ENCODE peak calls at places on chromosome 10, in eight cellular contexts. One of them, this sample, is unnamed. For H3K27me3, the result is how much of the 10 kb centered on the place peaks cover.

GRCh38 chr10:22321156-22321711 is 335 bp downstream of the BMI1 start:
- DNase-seq in MM.1S: peak
- DNase-seq in stomach: peak
- DNase-seq in CD8-positive, alpha-beta T cell: peak
- DNase-seq in heart right ventricle: peak
- DNase-seq in esophagus squamous epithelium: no peak
- DNase-seq in cardiac muscle cell: peak
- DNase-seq in lower lobe of right lung: peak
- DNase-seq in this sample: peak

GRCh38 chr10:37754538-37755323 is 102.7 kb downstream of the ZNF248 start:
- DNase-seq in MM.1S: peak
- DNase-seq in stomach: peak
- DNase-seq in CD8-positive, alpha-beta T cell: no peak
- DNase-seq in heart right ventricle: no peak
- DNase-seq in esophagus squamous epithelium: no peak
- DNase-seq in cardiac muscle cell: no peak
- DNase-seq in lower lobe of right lung: no peak
- DNase-seq in this sample: no peak

GRCh38 chr10:86319626-86320025 is 47.0 kb downstream of the GRID1 start:
- DNase-seq in MM.1S: no peak
- DNase-seq in stomach: no peak
- DNase-seq in CD8-positive, alpha-beta T cell: no peak
- DNase-seq in heart right ventricle: no peak
- DNase-seq in esophagus squamous epithelium: no peak
- DNase-seq in cardiac muscle cell: no peak
- DNase-seq in lower lobe of right lung: no peak
- DNase-seq in this sample: no peak

GRCh38 chr10:29714096-29714874 is 79.5 kb upstream of the SVIL start:
- DNase-seq in MM.1S: no peak
- DNase-seq in stomach: no peak
- DNase-seq in CD8-positive, alpha-beta T cell: no peak
- DNase-seq in heart right ventricle: no peak
- DNase-seq in esophagus squamous epithelium: no peak
- DNase-seq in cardiac muscle cell: no peak
- DNase-seq in lower lobe of right lung: no peak
- DNase-seq in this sample: no peak

GRCh38 chr10:114634607-114634974 is 23.5 kb downstream of the ABLIM1 start:
- DNase-seq in MM.1S: no peak
- DNase-seq in stomach: no peak
- DNase-seq in CD8-positive, alpha-beta T cell: no peak
- DNase-seq in heart right ventricle: peak
- DNase-seq in esophagus squamous epithelium: no peak
- DNase-seq in cardiac muscle cell: peak
- DNase-seq in lower lobe of right lung: peak
- DNase-seq in this sample: no peak

GRCh38 chr10:26481914-26482550 is 43.9 kb downstream of the APBB1IP start:
- DNase-seq in MM.1S: no peak
- DNase-seq in stomach: no peak
- DNase-seq in CD8-positive, alpha-beta T cell: peak
- DNase-seq in heart right ventricle: no peak
- DNase-seq in esophagus squamous epithelium: no peak
- DNase-seq in cardiac muscle cell: no peak
- DNase-seq in lower lobe of right lung: no peak
- DNase-seq in this sample: peak

GRCh38 chr10:105358911-105359310 is 717.8 kb downstream of the SORCS3 start:
- DNase-seq in MM.1S: no peak
- DNase-seq in stomach: no peak
- DNase-seq in CD8-positive, alpha-beta T cell: no peak
- DNase-seq in heart right ventricle: no peak
- DNase-seq in esophagus squamous epithelium: no peak
- DNase-seq in cardiac muscle cell: no peak
- DNase-seq in lower lobe of right lung: no peak
- DNase-seq in this sample: no peak

GRCh38 chr10:51103818-51104217 is 29.5 kb downstream of the PRKG1 start:
- DNase-seq in MM.1S: no peak
- DNase-seq in stomach: no peak
- DNase-seq in CD8-positive, alpha-beta T cell: no peak
- DNase-seq in heart right ventricle: no peak
- DNase-seq in esophagus squamous epithelium: no peak
- DNase-seq in cardiac muscle cell: no peak
- DNase-seq in lower lobe of right lung: no peak
- DNase-seq in this sample: no peak

GRCh38 chr10:53997953-53998352 is 803.1 kb downstream of the PCDH15 start:
- DNase-seq in MM.1S: no peak
- DNase-seq in stomach: no peak
- DNase-seq in CD8-positive, alpha-beta T cell: no peak
- DNase-seq in heart right ventricle: no peak
- DNase-seq in esophagus squamous epithelium: no peak
- DNase-seq in cardiac muscle cell: peak
- DNase-seq in lower lobe of right lung: no peak
- DNase-seq in this sample: no peak

GRCh38 chr10:63537511-63537910 is 16.3 kb downstream of the REEP3 start:
- DNase-seq in MM.1S: no peak
- DNase-seq in stomach: no peak
- DNase-seq in CD8-positive, alpha-beta T cell: no peak
- DNase-seq in heart right ventricle: no peak
- DNase-seq in esophagus squamous epithelium: no peak
- DNase-seq in cardiac muscle cell: no peak
- DNase-seq in lower lobe of right lung: no peak
- DNase-seq in this sample: no peak

GRCh38 chr10:43138757-43139241 is 554 bp downstream of the CSGALNACT2 start:
- DNase-seq in MM.1S: peak
- DNase-seq in stomach: no peak
- DNase-seq in CD8-positive, alpha-beta T cell: peak
- DNase-seq in heart right ventricle: no peak
- DNase-seq in esophagus squamous epithelium: no peak
- DNase-seq in cardiac muscle cell: peak
- DNase-seq in lower lobe of right lung: no peak
- DNase-seq in this sample: peak

GRCh38 chr10:12214763-12215218 is 18.8 kb downstream of the CDC123 start:
- DNase-seq in MM.1S: peak
- DNase-seq in stomach: no peak
- DNase-seq in CD8-positive, alpha-beta T cell: no peak
- DNase-seq in heart right ventricle: no peak
- DNase-seq in esophagus squamous epithelium: no peak
- DNase-seq in cardiac muscle cell: peak
- DNase-seq in lower lobe of right lung: no peak
- DNase-seq in this sample: no peak

GRCh38 chr10:12644380-12645144 is 295.2 kb downstream of the CAMK1D start:
- DNase-seq in MM.1S: no peak
- DNase-seq in stomach: no peak
- DNase-seq in CD8-positive, alpha-beta T cell: no peak
- DNase-seq in heart right ventricle: no peak
- DNase-seq in esophagus squamous epithelium: no peak
- DNase-seq in cardiac muscle cell: no peak
- DNase-seq in lower lobe of right lung: no peak
- DNase-seq in this sample: no peak

GRCh38 chr10:133455196-133455595 is 1.5 kb downstream of the SCART1 start:
- DNase-seq in MM.1S: no peak
- DNase-seq in stomach: no peak
- DNase-seq in CD8-positive, alpha-beta T cell: no peak
- DNase-seq in heart right ventricle: no peak
- DNase-seq in esophagus squamous epithelium: no peak
- DNase-seq in cardiac muscle cell: no peak
- DNase-seq in lower lobe of right lung: no peak
- DNase-seq in this sample: no peak

GRCh38 chr10:69362471-69362954 is 54.2 kb downstream of the TACR2 start:
- DNase-seq in MM.1S: no peak
- DNase-seq in stomach: peak
- DNase-seq in CD8-positive, alpha-beta T cell: no peak
- DNase-seq in heart right ventricle: peak
- DNase-seq in esophagus squamous epithelium: no peak
- DNase-seq in cardiac muscle cell: no peak
- DNase-seq in lower lobe of right lung: peak
- DNase-seq in this sample: no peak

GRCh38 chr10:65618125-65618524 is 1307.7 kb upstream of the LRRTM3 start:
- DNase-seq in MM.1S: no peak
- DNase-seq in stomach: no peak
- DNase-seq in CD8-positive, alpha-beta T cell: no peak
- DNase-seq in heart right ventricle: no peak
- DNase-seq in esophagus squamous epithelium: no peak
- DNase-seq in cardiac muscle cell: no peak
- DNase-seq in lower lobe of right lung: no peak
- DNase-seq in this sample: no peak

DNA sequence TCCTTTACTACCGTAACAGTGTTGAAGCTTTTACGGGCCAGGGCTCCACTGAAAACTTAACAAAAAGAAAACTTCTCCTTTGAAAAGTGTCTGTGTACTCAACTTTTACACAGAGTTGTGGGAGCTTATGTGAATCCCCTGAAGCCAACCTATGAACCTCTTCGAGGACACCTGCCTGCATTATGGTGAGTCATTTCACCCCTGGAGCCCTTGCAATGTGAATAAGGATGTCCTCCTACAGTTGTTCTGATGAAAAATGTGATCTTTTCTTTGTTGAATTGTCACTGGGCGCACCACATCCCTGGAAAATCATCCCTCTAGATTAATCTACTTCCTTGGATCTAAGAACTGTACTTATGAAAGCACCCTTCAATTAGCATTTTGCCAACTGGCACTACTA is 93.2 kb downstream of the SORCS1 start:
- DNase-seq in MM.1S: no peak
- DNase-seq in stomach: no peak
- DNase-seq in CD8-positive, alpha-beta T cell: no peak
- DNase-seq in heart right ventricle: no peak
- DNase-seq in esophagus squamous epithelium: no peak
- DNase-seq in cardiac muscle cell: no peak
- DNase-seq in lower lobe of right lung: no peak
- DNase-seq in this sample: no peak
- H3K27ac ChIP-seq in MM.1S: no peak
- H3K27ac ChIP-seq in stomach: no peak
- H3K27ac ChIP-seq in CD8-positive, alpha-beta T cell: no peak
- H3K27ac ChIP-seq in heart right ventricle: no peak
- H3K27ac ChIP-seq in esophagus squamous epithelium: no peak
- H3K27ac ChIP-seq in cardiac muscle cell: peak
- H3K27ac ChIP-seq in lower lobe of right lung: no peak
- H3K27ac ChIP-seq in this sample: no peak

DNA sequence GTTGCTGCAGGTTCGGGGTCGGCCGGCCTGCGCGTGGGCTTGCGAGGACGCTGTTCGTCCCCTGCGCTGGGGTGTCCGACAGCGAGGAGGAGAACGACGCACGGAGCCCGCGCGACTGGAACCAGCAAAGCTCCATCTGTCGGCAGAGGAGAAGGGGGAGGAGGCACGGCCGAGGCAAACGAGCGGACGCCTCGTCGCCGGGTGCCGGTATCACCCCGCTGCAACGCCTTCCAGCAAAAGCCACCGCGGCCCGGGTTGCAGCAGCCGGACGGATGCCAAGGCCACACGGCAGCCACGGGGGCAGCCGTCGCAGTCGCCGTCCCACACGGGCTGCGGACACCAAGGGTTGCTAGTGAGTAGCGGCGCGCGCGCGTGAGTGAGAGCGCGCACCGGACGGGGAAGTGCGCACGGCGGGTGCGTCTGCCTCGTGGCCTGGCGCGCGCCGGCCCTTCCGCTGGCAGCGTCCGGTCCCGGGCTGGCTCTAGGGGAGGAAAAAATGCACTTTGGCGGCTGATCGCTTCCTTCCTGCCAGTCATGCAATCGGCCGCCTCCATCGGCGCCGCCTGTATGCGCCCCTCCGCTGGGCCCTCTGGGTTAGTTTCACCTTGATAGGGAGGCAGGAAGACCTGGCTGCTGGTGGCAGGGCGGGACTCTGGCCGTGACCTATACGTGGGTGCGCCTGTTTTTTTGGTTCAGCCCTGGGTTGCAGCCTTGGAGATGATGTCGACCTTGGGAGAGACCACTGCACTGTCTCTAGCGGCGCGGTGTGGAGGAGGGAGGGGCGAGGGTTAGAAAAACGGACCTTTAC is 446 bp downstream of the STAMBPL1 start:
- DNase-seq in MM.1S: peak
- DNase-seq in stomach: peak
- DNase-seq in CD8-positive, alpha-beta T cell: peak
- DNase-seq in heart right ventricle: peak
- DNase-seq in esophagus squamous epithelium: peak
- DNase-seq in cardiac muscle cell: peak
- DNase-seq in lower lobe of right lung: peak
- DNase-seq in this sample: peak
- TF ChIP-seq CTCF in MM.1S: no peak
- TF ChIP-seq CTCF in stomach: peak
- TF ChIP-seq CTCF in CD8-positive, alpha-beta T cell: peak
- TF ChIP-seq CTCF in heart right ventricle: peak
- TF ChIP-seq CTCF in esophagus squamous epithelium: peak
- TF ChIP-seq CTCF in cardiac muscle cell: peak
- TF ChIP-seq CTCF in lower lobe of right lung: peak
- TF ChIP-seq CTCF in this sample: peak

DNA sequence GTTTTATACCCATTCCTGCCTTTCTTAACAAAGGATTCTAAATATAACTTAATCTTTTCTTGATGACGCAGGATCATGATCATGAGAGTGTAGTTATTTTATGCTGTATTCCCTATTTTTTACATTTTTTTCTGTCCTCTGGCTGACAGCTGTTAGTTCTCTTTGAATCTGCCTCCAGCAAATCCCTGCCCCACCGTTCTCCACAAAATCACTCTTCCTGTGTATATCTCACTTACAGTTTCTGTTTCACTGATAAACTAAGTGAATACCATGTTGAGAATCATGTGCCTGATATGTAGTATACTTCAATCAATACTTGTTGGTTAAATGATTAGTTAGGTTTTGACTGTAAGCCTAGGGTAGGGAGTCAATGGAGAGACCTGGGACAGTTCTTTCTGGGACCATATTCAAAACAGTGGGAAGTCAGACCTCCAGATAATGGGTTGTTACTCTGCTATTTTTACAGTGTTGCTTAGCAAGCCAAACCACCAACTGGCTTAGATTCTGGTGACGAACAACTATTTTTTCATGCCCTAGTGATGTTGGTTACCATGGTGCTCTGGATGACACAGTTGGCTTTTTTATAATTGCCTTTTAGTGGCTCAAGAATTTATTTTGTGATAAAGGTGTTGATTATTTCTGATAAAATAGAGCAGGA is 12.8 kb downstream of the CNNM1 start:
- DNase-seq in MM.1S: peak
- DNase-seq in stomach: no peak
- DNase-seq in CD8-positive, alpha-beta T cell: no peak
- DNase-seq in heart right ventricle: no peak
- DNase-seq in esophagus squamous epithelium: no peak
- DNase-seq in cardiac muscle cell: no peak
- DNase-seq in lower lobe of right lung: no peak
- DNase-seq in this sample: no peak
- H3K27me3 ChIP-seq in MM.1S: under half
- H3K27me3 ChIP-seq in stomach: under half
- H3K27me3 ChIP-seq in CD8-positive, alpha-beta T cell: under half
- H3K27me3 ChIP-seq in heart right ventricle: under half
- H3K27me3 ChIP-seq in esophagus squamous epithelium: under half
- H3K27me3 ChIP-seq in cardiac muscle cell: under half
- H3K27me3 ChIP-seq in lower lobe of right lung: under half
- H3K27me3 ChIP-seq in this sample: under half

GRCh38 chr10:35349389-35349915 is 13.1 kb downstream of the CCNY start:
- DNase-seq in MM.1S: no peak
- DNase-seq in stomach: no peak
- DNase-seq in CD8-positive, alpha-beta T cell: no peak
- DNase-seq in heart right ventricle: no peak
- DNase-seq in esophagus squamous epithelium: no peak
- DNase-seq in cardiac muscle cell: no peak
- DNase-seq in lower lobe of right lung: no peak
- DNase-seq in this sample: no peak
- H3K27ac ChIP-seq in MM.1S: no peak
- H3K27ac ChIP-seq in stomach: no peak
- H3K27ac ChIP-seq in CD8-positive, alpha-beta T cell: no peak
- H3K27ac ChIP-seq in heart right ventricle: no peak
- H3K27ac ChIP-seq in esophagus squamous epithelium: no peak
- H3K27ac ChIP-seq in cardiac muscle cell: no peak
- H3K27ac ChIP-seq in lower lobe of right lung: no peak
- H3K27ac ChIP-seq in this sample: no peak

GRCh38 chr10:84076540-84077195 is 62.6 kb upstream of the GHITM start:
- DNase-seq in MM.1S: no peak
- DNase-seq in stomach: no peak
- DNase-seq in CD8-positive, alpha-beta T cell: no peak
- DNase-seq in heart right ventricle: no peak
- DNase-seq in esophagus squamous epithelium: no peak
- DNase-seq in cardiac muscle cell: no peak
- DNase-seq in lower lobe of right lung: no peak
- DNase-seq in this sample: no peak
- TF ChIP-seq CTCF in MM.1S: no peak
- TF ChIP-seq CTCF in stomach: no peak
- TF ChIP-seq CTCF in CD8-positive, alpha-beta T cell: no peak
- TF ChIP-seq CTCF in heart right ventricle: no peak
- TF ChIP-seq CTCF in esophagus squamous epithelium: peak
- TF ChIP-seq CTCF in cardiac muscle cell: peak
- TF ChIP-seq CTCF in lower lobe of right lung: no peak
- TF ChIP-seq CTCF in this sample: no peak

This sample was measured in CD4-positive, alpha-beta T cell.